ENCODE peak calls at places on chromosomes 2 and 18, in six cellular contexts. K is heart left ventricle; I is CD8-positive, alpha-beta memory T cell; L is IMR-90; Q is heart right ventricle; R is upper lobe of right lung. Z is an unnamed sample.

GRCh38 chr2:188734688-188735087 is 239.5 kb upstream of the COL3A1 start:
- DNase-seq in K (no peak), I (no peak), L (peak), Q (no peak), R (no peak), Z (no peak)

GRCh38 chr18:74819433-74820059 is 221.9 kb downstream of the ZNF407 start:
- DNase-seq in K (no peak), I (no peak), L (no peak), Q (no peak), R (no peak), Z (no peak)

GRCh38 chr2:1014802-1015201 is 64.2 kb downstream of the SNTG2 start:
- DNase-seq in K (no peak), I (no peak), L (no peak), Q (no peak), R (no peak), Z (no peak)

GRCh38 chr18:60649816-60650215 is 277.2 kb upstream of the MC4R start:
- DNase-seq in K (no peak), I (no peak), L (no peak), Q (no peak), R (no peak), Z (no peak)

GRCh38 chr2:105373895-105374401 is 24.9 kb downstream of the FHL2 start:
- DNase-seq in K (peak), I (peak), L (no peak), Q (no peak), R (no peak), Z (no peak)

GRCh38 chr18:79847606-79848293 is 50.0 kb downstream of the KCNG2 start:
- DNase-seq in K (no peak), I (no peak), L (no peak), Q (no peak), R (peak), Z (no peak)

GRCh38 chr2:132782166-132782783 is 112.3 kb upstream of the LYPD1 start:
- DNase-seq in K (no peak), I (no peak), L (no peak), Q (no peak), R (no peak), Z (no peak)

GRCh38 chr2:182593394-182593707 is 122.7 kb upstream of the DNAJC10 start:
- DNase-seq in K (no peak), I (no peak), L (peak), Q (no peak), R (no peak), Z (peak)

GRCh38 chr2:158042666-158043065 is 59.0 kb upstream of the UPP2 start:
- DNase-seq in K (peak), I (no peak), L (no peak), Q (peak), R (no peak), Z (no peak)

GRCh38 chr2:86790828-86791561 is at the start of gene CD8A:
- DNase-seq in K (no peak), I (peak), L (peak), Q (no peak), R (no peak), Z (no peak)

GRCh38 chr2:122652670-122653069 is 897.2 kb downstream of the TSN start:
- DNase-seq in K (no peak), I (no peak), L (no peak), Q (no peak), R (no peak), Z (no peak)

GRCh38 chr2:224058048-224058775 is 19.1 kb upstream of the SERPINE2 start:
- DNase-seq in K (no peak), I (no peak), L (no peak), Q (no peak), R (no peak), Z (no peak)

GRCh38 chr2:231621051-231621879 is 28.6 kb downstream of the TEX44 start:
- DNase-seq in K (peak), I (no peak), L (no peak), Q (peak), R (no peak), Z (no peak)

GRCh38 chr2:71496156-71496770 is 42.9 kb downstream of the DYSF start:
- DNase-seq in K (no peak), I (no peak), L (no peak), Q (no peak), R (peak), Z (no peak)

GRCh38 chr2:50374117-50374516 is 657.8 kb downstream of the NRXN1 start:
- DNase-seq in K (no peak), I (no peak), L (no peak), Q (no peak), R (no peak), Z (no peak)
- H3K27ac ChIP-seq in K (no peak), I (no peak), L (no peak), Q (no peak), R (no peak), Z (no peak)

GRCh38 chr2:152419944-152420813 is 85.2 kb downstream of the FMNL2 start:
- DNase-seq in K (no peak), I (no peak), L (no peak), Q (no peak), R (no peak), Z (no peak)
- H3K27ac ChIP-seq in K (no peak), I (no peak), L (no peak), Q (no peak), R (peak), Z (no peak)

GRCh38 chr18:9732031-9732430 is 23.9 kb downstream of the RAB31 start:
- DNase-seq in K (no peak), I (no peak), L (no peak), Q (no peak), R (no peak), Z (no peak)
- H3K27ac ChIP-seq in K (no peak), I (no peak), L (no peak), Q (no peak), R (no peak), Z (no peak)

GRCh38 chr18:46099463-46099862 is 1.4 kb upstream of the ATP5F1A start:
- DNase-seq in K (no peak), I (no peak), L (no peak), Q (no peak), R (no peak), Z (no peak)
- H3K27ac ChIP-seq in K (no peak), I (no peak), L (no peak), Q (no peak), R (no peak), Z (no peak)

DNA sequence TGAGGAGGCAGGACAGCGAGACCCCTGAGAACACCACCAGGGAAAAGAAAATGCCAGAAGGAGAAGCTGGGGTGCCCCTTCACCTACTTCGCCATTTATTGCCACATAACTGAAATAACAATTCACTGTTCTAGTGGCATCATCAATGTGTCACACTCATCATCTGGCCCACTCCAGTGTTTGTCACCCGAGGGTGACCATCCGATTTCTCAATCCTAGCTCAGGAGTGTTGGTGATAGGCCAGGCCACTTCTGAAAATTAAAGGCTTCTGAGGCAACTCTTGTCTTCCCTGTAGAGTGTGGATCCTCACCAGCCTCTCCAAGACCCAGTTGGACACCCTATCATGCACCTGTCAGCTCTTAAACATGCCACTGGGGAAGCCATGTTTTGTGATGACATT is 62.9 kb upstream of the BZW1 start:
- DNase-seq in K (no peak), I (no peak), L (no peak), Q (no peak), R (no peak), Z (no peak)
- H3K27ac ChIP-seq in K (no peak), I (no peak), L (peak), Q (no peak), R (no peak), Z (peak)

GRCh38 chr2:54589038-54589339 is 132.9 kb downstream of the SPTBN1 start:
- DNase-seq in K (no peak), I (no peak), L (no peak), Q (no peak), R (no peak), Z (no peak)
- H3K27ac ChIP-seq in K (peak), I (no peak), L (no peak), Q (peak), R (peak), Z (no peak)

GRCh38 chr2:28352104-28352503 is 40.6 kb upstream of the FOSL2 start:
- DNase-seq in K (no peak), I (no peak), L (no peak), Q (no peak), R (peak), Z (no peak)
- H3K27ac ChIP-seq in K (no peak), I (no peak), L (no peak), Q (no peak), R (no peak), Z (no peak)

GRCh38 chr2:176675557-176676256 is 406.5 kb downstream of the MTX2 start:
- DNase-seq in K (no peak), I (no peak), L (no peak), Q (no peak), R (no peak), Z (no peak)

GRCh38 chr2:176679306-176679705 is 410.1 kb downstream of the MTX2 start:
- DNase-seq in K (no peak), I (no peak), L (no peak), Q (no peak), R (no peak), Z (no peak)

GRCh38 chr2:176676257-176676570 is 407.0 kb downstream of the MTX2 start:
- DNase-seq in K (no peak), I (no peak), L (no peak), Q (no peak), R (no peak), Z (no peak)

GRCh38 chr2:176678571-176678970 is 409.3 kb downstream of the MTX2 start:
- DNase-seq in K (no peak), I (no peak), L (no peak), Q (no peak), R (no peak), Z (no peak)

GRCh38 chr2:176677746-176678145 is 408.5 kb downstream of the MTX2 start:
- DNase-seq in K (no peak), I (no peak), L (no peak), Q (no peak), R (no peak), Z (no peak)
- H3K27ac ChIP-seq in K (no peak), I (no peak), L (no peak), Q (no peak), R (no peak), Z (no peak)

GRCh38 chr2:227407601-227408089 is 19.9 kb upstream of the SCYGR1 start:
- DNase-seq in K (peak), I (no peak), L (no peak), Q (peak), R (peak), Z (no peak)
- H3K27ac ChIP-seq in K (no peak), I (no peak), L (peak), Q (no peak), R (peak), Z (no peak)

GRCh38 chr2:64945973-64946736 is 43.0 kb upstream of the SLC1A4 start:
- DNase-seq in K (no peak), I (peak), L (peak), Q (peak), R (peak), Z (no peak)
- H3K27ac ChIP-seq in K (no peak), I (no peak), L (no peak), Q (no peak), R (peak), Z (no peak)

Z was measured in AG04450.